ENCODE peak calls at places on chromosomes 11 and 22, in eight cellular contexts. N is tibial nerve, C is colonic mucosa, R is cardiac muscle cell, W is Panc1, Z is right atrium auricular region, F is psoas muscle, G is thoracic aorta. D is an unnamed sample.

GRCh38 chr22:23820748-23821211 is 18.0 kb downstream of the DERL3 start:
- DNase-seq in G (no peak), F (no peak), C (no peak), Z (no peak), N (no peak), W (no peak), R (no peak), D (no peak)

GRCh38 chr11:23021287-23021863 is 161.1 kb upstream of the CCDC179 start:
- DNase-seq in R (peak; percentile 56), Z (no peak), W (peak; percentile 5), G (no peak), C (no peak), N (peak; percentile 6), F (no peak), D (no peak)

GRCh38 chr22:31055322-31056159 is 25.6 kb upstream of the SMTN start:
- DNase-seq in G (peak; percentile 84), W (peak; percentile 79), Z (peak; percentile 93), F (peak; percentile 93), R (peak; percentile 69), N (peak; percentile 76), C (peak; percentile 73), D (peak; percentile 99)

GRCh38 chr11:70503201-70503877 is 105.0 kb downstream of the CTTN start:
- DNase-seq in R (no peak), W (no peak), Z (no peak), G (no peak), F (peak; percentile 21), C (no peak), N (no peak), D (no peak)

GRCh38 chr11:96075532-96075959 is 151.6 kb upstream of the MTMR2 start:
- DNase-seq in F (no peak), N (no peak), R (no peak), Z (no peak), W (no peak), C (no peak), G (no peak), D (no peak)

GRCh38 chr11:92295175-92296137 is 70.8 kb downstream of the FAT3 start:
- DNase-seq in G (no peak), W (no peak), Z (no peak), N (no peak), R (no peak), F (no peak), C (peak; percentile 73), D (no peak)

GRCh38 chr11:77699425-77699824 is 61.8 kb upstream of the CLNS1A start:
- DNase-seq in F (no peak), W (no peak), G (no peak), N (no peak), R (no peak), C (no peak), Z (no peak), D (no peak)

GRCh38 chr22:42930810-42931420 is 73.8 kb upstream of the ARFGAP3 start:
- DNase-seq in F (peak; percentile 74), N (no peak), G (no peak), Z (peak; percentile 76), R (no peak), C (no peak), W (no peak), D (peak; percentile 49)

GRCh38 chr11:72958790-72959189 is 144.6 kb downstream of the ATG16L2 start:
- DNase-seq in G (no peak), F (no peak), R (no peak), N (no peak), W (no peak), Z (no peak), C (no peak), D (no peak)

GRCh38 chr11:89405629-89406028 is 85.5 kb downstream of the NOX4 start:
- DNase-seq in N (no peak), R (peak; percentile 30), C (no peak), G (no peak), Z (no peak), W (no peak), F (no peak), D (no peak)

GRCh38 chr11:74138572-74138971 is 32.2 kb downstream of the C2CD3 start:
- DNase-seq in R (peak; percentile 66), W (peak; percentile 96), F (no peak), N (peak; percentile 13), G (no peak), Z (no peak), C (peak; percentile 48), D (peak; percentile 86)

GRCh38 chr11:71473793-71474080 is 20.7 kb downstream of the NADSYN1 start:
- DNase-seq in F (no peak), W (no peak), R (no peak), G (no peak), Z (no peak), C (no peak), N (no peak), D (no peak)

DNA sequence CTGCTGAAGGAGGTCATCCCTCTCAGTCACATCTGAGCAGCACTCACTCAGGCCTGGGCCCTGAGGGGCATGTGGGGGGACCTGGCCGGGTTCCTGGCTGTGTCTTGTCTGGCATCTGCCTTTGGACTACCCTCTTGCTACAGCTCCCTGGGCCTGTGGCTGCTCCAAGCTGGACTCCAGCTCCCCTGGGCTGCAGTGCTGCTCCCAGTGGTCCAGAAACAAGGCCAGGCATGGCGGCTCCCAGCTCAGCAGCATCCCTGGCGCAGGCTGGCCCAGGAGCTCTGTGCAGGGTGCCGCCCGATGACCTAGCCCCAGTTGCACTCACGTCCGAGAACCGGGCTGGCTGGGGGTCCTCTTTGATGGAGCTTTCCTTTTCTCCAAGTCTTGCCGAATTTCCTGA is 5.3 kb downstream of the CDPF1 start:
- DNase-seq in C (no peak), Z (no peak), N (no peak), G (no peak), F (peak; percentile 35), R (no peak), W (no peak), D (no peak)
- H3K27ac ChIP-seq in C (no peak overlapping the region), Z (peak overlapping the region; percentile 79), N (no peak overlapping the region), G (no peak overlapping the region), F (peak overlapping the region; percentile 75), R (no peak overlapping the region), W (no peak overlapping the region), D (no peak overlapping the region)

GRCh38 chr22:36298118-36298517 is 45.2 kb downstream of the APOL1 start:
- DNase-seq in W (no peak), C (no peak), Z (no peak), R (no peak), F (peak; percentile 3), G (no peak), N (no peak), D (no peak)
- H3K27ac ChIP-seq in W (no peak overlapping the region), C (no peak overlapping the region), Z (no peak overlapping the region), R (no peak overlapping the region), F (no peak overlapping the region), G (no peak overlapping the region), N (no peak overlapping the region), D (no peak overlapping the region)

DNA sequence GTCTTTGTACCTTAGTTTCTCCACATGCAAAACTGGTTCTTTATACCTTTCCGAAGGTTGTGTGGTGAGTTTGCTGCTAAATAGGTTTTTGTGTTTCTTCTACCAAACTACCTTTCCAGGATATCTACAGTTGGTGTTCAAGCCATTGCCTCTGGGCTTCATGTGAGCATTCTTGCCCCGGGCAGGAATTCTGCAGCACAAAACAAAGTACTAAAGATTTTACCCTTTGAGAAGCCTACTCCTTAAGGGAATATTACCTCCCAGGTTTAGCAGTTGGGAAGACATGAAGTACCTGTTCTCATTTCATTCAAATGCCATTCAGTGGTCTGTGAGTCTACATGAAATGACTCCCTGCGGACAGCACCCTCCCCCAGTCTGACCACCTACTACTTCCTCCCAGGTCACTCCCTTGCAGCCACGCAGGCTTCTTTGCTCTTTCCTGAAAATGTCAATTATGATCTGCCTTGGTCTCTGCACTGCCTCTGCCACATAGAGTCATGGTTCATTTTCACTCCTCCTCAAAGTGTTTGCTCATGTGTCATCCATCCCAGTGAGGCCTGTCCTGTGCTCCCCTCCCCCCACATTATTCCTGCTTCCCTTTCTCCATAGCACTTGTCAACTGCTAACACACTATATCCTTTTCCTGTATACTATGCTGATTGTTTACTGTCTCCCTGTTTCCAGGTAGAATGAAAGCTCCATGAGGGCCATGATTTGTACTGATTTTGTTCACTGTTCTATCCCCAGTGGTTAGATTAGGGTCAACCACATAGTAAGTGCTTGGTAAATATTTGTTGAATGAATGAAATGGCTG is 36.9 kb downstream of the PACS1 start:
- DNase-seq in R (no peak), Z (no peak), G (no peak), N (no peak), F (no peak), W (no peak), C (no peak), D (no peak)
- H3K27ac ChIP-seq in R (no peak overlapping the region), Z (no peak overlapping the region), G (no peak overlapping the region), N (no peak overlapping the region), F (no peak overlapping the region), W (no peak overlapping the region), C (no peak overlapping the region), D (no peak overlapping the region)

GRCh38 chr11:76589945-76590630 is 80.5 kb downstream of the LRRC32 start:
- DNase-seq in F (no peak), Z (no peak), C (no peak), G (no peak), N (no peak), R (no peak), W (no peak), D (no peak)

GRCh38 chr11:76589477-76589876 is 81.1 kb downstream of the LRRC32 start:
- DNase-seq in W (no peak), R (no peak), Z (no peak), N (no peak), C (no peak), F (no peak), G (no peak), D (no peak)

GRCh38 chr11:76587810-76588454 is 82.6 kb downstream of the LRRC32 start:
- DNase-seq in Z (no peak), W (no peak), F (no peak), G (no peak), R (no peak), N (no peak), C (no peak), D (no peak)

GRCh38 chr11:76590631-76590950 is 80.0 kb downstream of the LRRC32 start:
- DNase-seq in N (no peak), R (no peak), W (no peak), G (no peak), C (no peak), F (no peak), Z (no peak), D (no peak)

DNA sequence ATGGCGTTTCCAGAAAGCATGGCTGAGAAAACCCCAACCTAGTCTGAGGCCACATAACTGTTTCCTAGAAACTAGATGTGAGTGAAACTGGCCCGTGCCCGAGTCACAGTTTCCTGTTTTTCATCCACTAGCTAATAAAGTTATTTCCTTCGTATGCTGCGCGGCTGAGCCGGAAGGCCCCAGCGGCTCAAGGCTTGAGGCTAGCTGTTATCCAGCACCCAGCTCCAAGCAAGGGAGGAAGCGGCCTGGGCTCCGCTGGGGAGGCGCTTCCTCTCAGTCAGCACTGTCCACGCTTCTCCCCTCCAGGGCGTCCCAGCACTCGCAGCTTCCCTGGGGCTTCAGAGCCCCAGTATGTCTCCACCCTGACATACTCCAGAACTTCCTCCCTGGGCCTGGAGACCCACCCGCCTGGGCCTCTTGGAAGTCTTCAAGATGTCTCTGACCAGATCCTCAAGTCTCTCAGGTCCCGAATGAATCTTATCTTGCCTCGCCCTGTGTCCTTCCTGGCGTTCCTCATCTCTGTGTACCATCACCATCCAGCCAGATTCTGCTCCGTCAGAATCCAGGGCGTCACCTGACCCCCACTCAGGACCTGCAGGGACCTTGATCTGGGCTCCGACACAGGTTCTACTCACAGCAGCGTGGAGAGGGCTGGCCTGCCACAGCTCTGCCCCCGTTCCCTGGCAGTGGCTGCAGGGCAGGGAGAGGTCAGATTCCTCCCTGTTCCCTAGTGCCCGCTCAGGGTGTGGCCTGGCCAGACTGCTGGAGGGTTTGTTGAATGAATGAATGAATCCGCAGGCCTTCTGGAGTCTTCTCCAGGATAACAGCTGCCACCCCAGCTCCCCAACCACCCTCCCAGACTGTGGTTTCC is 81.9 kb downstream of the LRRC32 start:
- DNase-seq in N (peak; percentile 36), F (peak; percentile 78), C (peak; percentile 62), Z (peak; percentile 85), W (no peak), R (no peak), G (no peak), D (no peak)
- H3K27ac ChIP-seq in N (peak overlapping the region; percentile 40), F (peak overlapping the region; percentile 65), C (peak overlapping the region; percentile 58), Z (peak overlapping the region; percentile 64), W (no peak overlapping the region), R (no peak overlapping the region), G (peak overlapping the region; percentile 32), D (no peak overlapping the region)

GRCh38 chr11:45337583-45338360 is 51.6 kb upstream of the SYT13 start:
- DNase-seq in W (no peak), N (no peak), R (no peak), F (no peak), G (no peak), C (no peak), Z (no peak), D (no peak)
- H3K27ac ChIP-seq in W (no peak overlapping the region), N (no peak overlapping the region), R (no peak overlapping the region), F (no peak overlapping the region), G (no peak overlapping the region), C (no peak overlapping the region), Z (no peak overlapping the region), D (no peak overlapping the region)